ENCODE peak calls at places on chromosomes 1 and 21, in seven cellular contexts. One of them, this sample, is unnamed.

GRCh38 chr1:33687000-33687399 is 176.9 kb upstream of the HMGB4 start:
- DNase-seq in sciatic nerve: no peak
- DNase-seq in retina: no peak
- DNase-seq in activated CD4-positive, alpha-beta T cell treated with anti-CD3 and anti-CD28 coated beads, Interleukin-2, amount 50 U/mL, for 1 hour: no peak
- DNase-seq in MCF 10A: no peak
- DNase-seq in HFFc6: no peak
- DNase-seq in memory B cell: no peak
- DNase-seq in this sample: no peak

GRCh38 chr1:77803371-77803770 is 23.9 kb downstream of the MIGA1 start:
- DNase-seq in sciatic nerve: no peak
- DNase-seq in retina: no peak
- DNase-seq in activated CD4-positive, alpha-beta T cell treated with anti-CD3 and anti-CD28 coated beads, Interleukin-2, amount 50 U/mL, for 1 hour: no peak
- DNase-seq in MCF 10A: no peak
- DNase-seq in HFFc6: no peak
- DNase-seq in memory B cell: no peak
- DNase-seq in this sample: no peak

GRCh38 chr1:219542828-219543518 is 69.9 kb downstream of the ZC3H11B start:
- DNase-seq in sciatic nerve: no peak
- DNase-seq in retina: no peak
- DNase-seq in activated CD4-positive, alpha-beta T cell treated with anti-CD3 and anti-CD28 coated beads, Interleukin-2, amount 50 U/mL, for 1 hour: no peak
- DNase-seq in MCF 10A: no peak
- DNase-seq in HFFc6: no peak
- DNase-seq in memory B cell: no peak
- DNase-seq in this sample: no peak

GRCh38 chr1:178518894-178519293 is 6.0 kb downstream of the TEX35 start:
- DNase-seq in sciatic nerve: no peak
- DNase-seq in retina: no peak
- DNase-seq in activated CD4-positive, alpha-beta T cell treated with anti-CD3 and anti-CD28 coated beads, Interleukin-2, amount 50 U/mL, for 1 hour: no peak
- DNase-seq in MCF 10A: no peak
- DNase-seq in HFFc6: no peak
- DNase-seq in memory B cell: no peak
- DNase-seq in this sample: no peak

GRCh38 chr1:22133247-22133927 is 9.5 kb downstream of the WNT4 start:
- DNase-seq in sciatic nerve: no peak
- DNase-seq in retina: peak
- DNase-seq in activated CD4-positive, alpha-beta T cell treated with anti-CD3 and anti-CD28 coated beads, Interleukin-2, amount 50 U/mL, for 1 hour: no peak
- DNase-seq in MCF 10A: no peak
- DNase-seq in HFFc6: no peak
- DNase-seq in memory B cell: no peak
- DNase-seq in this sample: no peak

GRCh38 chr1:201553496-201554166 is 14.7 kb downstream of the NAV1 start:
- DNase-seq in sciatic nerve: no peak
- DNase-seq in retina: no peak
- DNase-seq in activated CD4-positive, alpha-beta T cell treated with anti-CD3 and anti-CD28 coated beads, Interleukin-2, amount 50 U/mL, for 1 hour: no peak
- DNase-seq in MCF 10A: no peak
- DNase-seq in HFFc6: no peak
- DNase-seq in memory B cell: no peak
- DNase-seq in this sample: no peak

GRCh38 chr1:53189061-53189460 is 7.6 kb upstream of the CPT2 start:
- DNase-seq in sciatic nerve: no peak
- DNase-seq in retina: no peak
- DNase-seq in activated CD4-positive, alpha-beta T cell treated with anti-CD3 and anti-CD28 coated beads, Interleukin-2, amount 50 U/mL, for 1 hour: no peak
- DNase-seq in MCF 10A: no peak
- DNase-seq in HFFc6: no peak
- DNase-seq in memory B cell: no peak
- DNase-seq in this sample: no peak

GRCh38 chr1:80919426-80919825 is 881.3 kb upstream of the ADGRL2 start:
- DNase-seq in sciatic nerve: no peak
- DNase-seq in retina: no peak
- DNase-seq in activated CD4-positive, alpha-beta T cell treated with anti-CD3 and anti-CD28 coated beads, Interleukin-2, amount 50 U/mL, for 1 hour: no peak
- DNase-seq in MCF 10A: no peak
- DNase-seq in HFFc6: no peak
- DNase-seq in memory B cell: no peak
- DNase-seq in this sample: no peak

GRCh38 chr1:10626781-10627410 is 152.1 kb downstream of the PEX14 start:
- DNase-seq in sciatic nerve: no peak
- DNase-seq in retina: no peak
- DNase-seq in activated CD4-positive, alpha-beta T cell treated with anti-CD3 and anti-CD28 coated beads, Interleukin-2, amount 50 U/mL, for 1 hour: no peak
- DNase-seq in MCF 10A: no peak
- DNase-seq in HFFc6: no peak
- DNase-seq in memory B cell: no peak
- DNase-seq in this sample: no peak

GRCh38 chr1:200415693-200416593 is 6.1 kb upstream of the ZNF281 start:
- DNase-seq in sciatic nerve: peak
- DNase-seq in retina: no peak
- DNase-seq in activated CD4-positive, alpha-beta T cell treated with anti-CD3 and anti-CD28 coated beads, Interleukin-2, amount 50 U/mL, for 1 hour: no peak
- DNase-seq in MCF 10A: peak
- DNase-seq in HFFc6: peak
- DNase-seq in memory B cell: no peak
- DNase-seq in this sample: no peak

GRCh38 chr1:218182455-218182854 is 102.6 kb upstream of the RRP15 start:
- DNase-seq in sciatic nerve: no peak
- DNase-seq in retina: no peak
- DNase-seq in activated CD4-positive, alpha-beta T cell treated with anti-CD3 and anti-CD28 coated beads, Interleukin-2, amount 50 U/mL, for 1 hour: no peak
- DNase-seq in MCF 10A: no peak
- DNase-seq in HFFc6: no peak
- DNase-seq in memory B cell: no peak
- DNase-seq in this sample: no peak

GRCh38 chr1:78607334-78607927 is 12.8 kb upstream of the IFI44L start:
- DNase-seq in sciatic nerve: no peak
- DNase-seq in retina: peak
- DNase-seq in activated CD4-positive, alpha-beta T cell treated with anti-CD3 and anti-CD28 coated beads, Interleukin-2, amount 50 U/mL, for 1 hour: no peak
- DNase-seq in MCF 10A: peak
- DNase-seq in HFFc6: peak
- DNase-seq in memory B cell: no peak
- DNase-seq in this sample: peak

GRCh38 chr1:56309065-56309464 is 270.3 kb downstream of the PLPP3 start:
- DNase-seq in sciatic nerve: no peak
- DNase-seq in retina: no peak
- DNase-seq in activated CD4-positive, alpha-beta T cell treated with anti-CD3 and anti-CD28 coated beads, Interleukin-2, amount 50 U/mL, for 1 hour: no peak
- DNase-seq in MCF 10A: no peak
- DNase-seq in HFFc6: no peak
- DNase-seq in memory B cell: no peak
- DNase-seq in this sample: no peak

GRCh38 chr21:33022828-33023573 is 2.7 kb upstream of the OLIG2 start:
- DNase-seq in sciatic nerve: no peak
- DNase-seq in retina: peak
- DNase-seq in activated CD4-positive, alpha-beta T cell treated with anti-CD3 and anti-CD28 coated beads, Interleukin-2, amount 50 U/mL, for 1 hour: no peak
- DNase-seq in MCF 10A: no peak
- DNase-seq in HFFc6: no peak
- DNase-seq in memory B cell: no peak
- DNase-seq in this sample: no peak

This sample was measured in SK-N-DZ.